ENCODE peak calls at places on chromosomes 11 and 22, in eight cellular contexts. One of them, this sample, is unnamed.
A peak's percentile ranks its signal among the peaks of the same experiment; 100 is the strongest.

GRCh38 chr11:10294289-10294953 is 402 bp upstream of the SBF2 start:
- DNase-seq in stomach: no peak
- DNase-seq in heart right ventricle: peak; percentile 59
- DNase-seq in colonic mucosa: peak; percentile 61
- DNase-seq in tibial nerve: peak; percentile 52
- DNase-seq in BJ: peak; percentile 51
- DNase-seq in neural progenitor cell: peak; percentile 59
- DNase-seq in HL-60: no peak
- DNase-seq in this sample: no peak

GRCh38 chr11:110028904-110029303 is 64.3 kb upstream of the ZC3H12C start:
- DNase-seq in stomach: no peak
- DNase-seq in heart right ventricle: no peak
- DNase-seq in BJ: no peak
- DNase-seq in colonic mucosa: no peak
- DNase-seq in HL-60: no peak
- DNase-seq in tibial nerve: no peak
- DNase-seq in neural progenitor cell: no peak
- DNase-seq in this sample: no peak

GRCh38 chr22:41206719-41207118 is 1.6 kb downstream of the L3MBTL2 start:
- DNase-seq in colonic mucosa: no peak
- DNase-seq in HL-60: no peak
- DNase-seq in neural progenitor cell: no peak
- DNase-seq in BJ: no peak
- DNase-seq in stomach: no peak
- DNase-seq in tibial nerve: no peak
- DNase-seq in heart right ventricle: no peak
- DNase-seq in this sample: no peak

GRCh38 chr11:2537896-2538855 is 93.4 kb downstream of the KCNQ1 start:
- DNase-seq in colonic mucosa: no peak
- DNase-seq in heart right ventricle: peak; percentile 9
- DNase-seq in tibial nerve: no peak
- DNase-seq in stomach: no peak
- DNase-seq in BJ: no peak
- DNase-seq in neural progenitor cell: no peak
- DNase-seq in HL-60: no peak
- DNase-seq in this sample: no peak

GRCh38 chr22:18970180-18970947 is 34.3 kb upstream of the PRODH start:
- DNase-seq in tibial nerve: no peak
- DNase-seq in BJ: no peak
- DNase-seq in colonic mucosa: no peak
- DNase-seq in HL-60: no peak
- DNase-seq in heart right ventricle: no peak
- DNase-seq in stomach: no peak
- DNase-seq in neural progenitor cell: peak; percentile 86
- DNase-seq in this sample: no peak

GRCh38 chr22:38760477-38761201 is 4.8 kb upstream of the SUN2 start:
- DNase-seq in colonic mucosa: no peak
- DNase-seq in heart right ventricle: no peak
- DNase-seq in stomach: no peak
- DNase-seq in BJ: no peak
- DNase-seq in neural progenitor cell: peak; percentile 45
- DNase-seq in HL-60: no peak
- DNase-seq in tibial nerve: no peak
- DNase-seq in this sample: no peak

GRCh38 chr11:8913961-8914660 is 3.1 kb downstream of the AKIP1 start:
- DNase-seq in HL-60: peak; percentile 66
- DNase-seq in BJ: no peak
- DNase-seq in heart right ventricle: no peak
- DNase-seq in neural progenitor cell: peak; percentile 64
- DNase-seq in tibial nerve: no peak
- DNase-seq in stomach: no peak
- DNase-seq in colonic mucosa: no peak
- DNase-seq in this sample: no peak

GRCh38 chr22:25076281-25076680 is 123.4 kb upstream of the CRYBB3 start:
- DNase-seq in colonic mucosa: no peak
- DNase-seq in tibial nerve: no peak
- DNase-seq in heart right ventricle: no peak
- DNase-seq in HL-60: no peak
- DNase-seq in BJ: no peak
- DNase-seq in neural progenitor cell: no peak
- DNase-seq in stomach: no peak
- DNase-seq in this sample: no peak

GRCh38 chr11:15158351-15159015 is 43.8 kb downstream of the INSC start:
- DNase-seq in tibial nerve: no peak
- DNase-seq in stomach: no peak
- DNase-seq in heart right ventricle: no peak
- DNase-seq in colonic mucosa: no peak
- DNase-seq in BJ: peak; percentile 52
- DNase-seq in HL-60: no peak
- DNase-seq in neural progenitor cell: no peak
- DNase-seq in this sample: no peak

GRCh38 chr22:46533434-46533833 is 4.0 kb downstream of the CELSR1 start:
- DNase-seq in neural progenitor cell: no peak
- DNase-seq in stomach: no peak
- DNase-seq in HL-60: no peak
- DNase-seq in colonic mucosa: no peak
- DNase-seq in BJ: no peak
- DNase-seq in tibial nerve: no peak
- DNase-seq in heart right ventricle: no peak
- DNase-seq in this sample: no peak

GRCh38 chr11:5547982-5548381 is 358 bp downstream of the OR52H1 start:
- DNase-seq in stomach: no peak
- DNase-seq in BJ: no peak
- DNase-seq in colonic mucosa: no peak
- DNase-seq in HL-60: no peak
- DNase-seq in heart right ventricle: no peak
- DNase-seq in tibial nerve: no peak
- DNase-seq in neural progenitor cell: no peak
- DNase-seq in this sample: no peak

GRCh38 chr11:130165601-130166456 is 6.2 kb downstream of the ST14 start:
- DNase-seq in neural progenitor cell: no peak
- DNase-seq in BJ: no peak
- DNase-seq in tibial nerve: no peak
- DNase-seq in heart right ventricle: no peak
- DNase-seq in colonic mucosa: peak; percentile 68
- DNase-seq in stomach: no peak
- DNase-seq in HL-60: peak; percentile 47
- DNase-seq in this sample: no peak

GRCh38 chr22:41474878-41475451 is 6.0 kb downstream of the ACO2 start:
- DNase-seq in BJ: no peak
- DNase-seq in tibial nerve: no peak
- DNase-seq in colonic mucosa: no peak
- DNase-seq in neural progenitor cell: no peak
- DNase-seq in stomach: no peak
- DNase-seq in HL-60: no peak
- DNase-seq in heart right ventricle: no peak
- DNase-seq in this sample: no peak

GRCh38 chr11:65560555-65561418 is 2.6 kb upstream of the LTBP3 start:
- DNase-seq in tibial nerve: peak; percentile 73
- DNase-seq in BJ: no peak
- DNase-seq in neural progenitor cell: peak; percentile 72
- DNase-seq in heart right ventricle: peak; percentile 61
- DNase-seq in HL-60: no peak
- DNase-seq in colonic mucosa: peak; percentile 71
- DNase-seq in stomach: peak; percentile 62
- DNase-seq in this sample: peak; percentile 17

GRCh38 chr22:45499746-45500145 is 2.9 kb upstream of the FBLN1 start:
- DNase-seq in heart right ventricle: peak; percentile 71
- DNase-seq in tibial nerve: no peak
- DNase-seq in BJ: no peak
- DNase-seq in neural progenitor cell: no peak
- DNase-seq in stomach: no peak
- DNase-seq in colonic mucosa: no peak
- DNase-seq in HL-60: no peak
- DNase-seq in this sample: no peak

GRCh38 chr11:134330611-134331564 is 900 bp upstream of the GLB1L2 start:
- DNase-seq in heart right ventricle: no peak
- DNase-seq in neural progenitor cell: peak; percentile 59
- DNase-seq in stomach: no peak
- DNase-seq in tibial nerve: no peak
- DNase-seq in HL-60: no peak
- DNase-seq in colonic mucosa: no peak
- DNase-seq in BJ: no peak
- DNase-seq in this sample: no peak

GRCh38 chr11:134332782-134333181 is 994 bp downstream of the GLB1L2 start:
- DNase-seq in neural progenitor cell: no peak
- DNase-seq in HL-60: no peak
- DNase-seq in stomach: no peak
- DNase-seq in BJ: no peak
- DNase-seq in colonic mucosa: no peak
- DNase-seq in tibial nerve: no peak
- DNase-seq in heart right ventricle: no peak
- DNase-seq in this sample: no peak

GRCh38 chr11:134332189-134332631 is 422 bp downstream of the GLB1L2 start:
- DNase-seq in neural progenitor cell: peak; percentile 75
- DNase-seq in heart right ventricle: no peak
- DNase-seq in BJ: no peak
- DNase-seq in HL-60: no peak
- DNase-seq in stomach: no peak
- DNase-seq in colonic mucosa: peak; percentile 52
- DNase-seq in tibial nerve: no peak
- DNase-seq in this sample: no peak

GRCh38 chr11:134333312-134333711 is 1.5 kb downstream of the GLB1L2 start:
- DNase-seq in colonic mucosa: no peak
- DNase-seq in stomach: no peak
- DNase-seq in neural progenitor cell: no peak
- DNase-seq in tibial nerve: no peak
- DNase-seq in heart right ventricle: no peak
- DNase-seq in BJ: no peak
- DNase-seq in HL-60: no peak
- DNase-seq in this sample: no peak

GRCh38 chr11:134331565-134332188 is at the start of gene GLB1L2:
- DNase-seq in heart right ventricle: peak; percentile 78
- DNase-seq in colonic mucosa: peak; percentile 88
- DNase-seq in neural progenitor cell: peak; percentile 91
- DNase-seq in stomach: peak; percentile 85
- DNase-seq in tibial nerve: peak; percentile 41
- DNase-seq in HL-60: peak; percentile 27
- DNase-seq in BJ: no peak
- DNase-seq in this sample: no peak
- H3K27me3 ChIP-seq in heart right ventricle: no peaks in the 10 kb centered on the region
- H3K27me3 ChIP-seq in colonic mucosa: no peaks in the 10 kb centered on the region
- H3K27me3 ChIP-seq in neural progenitor cell: peaks cover 75% of the 10 kb centered on the region
- H3K27me3 ChIP-seq in stomach: no peaks in the 10 kb centered on the region
- H3K27me3 ChIP-seq in tibial nerve: no peaks in the 10 kb centered on the region
- H3K27me3 ChIP-seq in HL-60: peaks cover 24% of the 10 kb centered on the region
- H3K27me3 ChIP-seq in BJ: peaks cover 5% of the 10 kb centered on the region
- H3K27me3 ChIP-seq in this sample: no peaks in the 10 kb centered on the region

GRCh38 chr11:116109228-116109627 is 605.0 kb upstream of the CADM1 start:
- DNase-seq in tibial nerve: no peak
- DNase-seq in colonic mucosa: no peak
- DNase-seq in neural progenitor cell: no peak
- DNase-seq in stomach: no peak
- DNase-seq in heart right ventricle: no peak
- DNase-seq in HL-60: no peak
- DNase-seq in BJ: no peak
- DNase-seq in this sample: no peak
- H3K27me3 ChIP-seq in tibial nerve: no peaks in the 10 kb centered on the region
- H3K27me3 ChIP-seq in colonic mucosa: no peaks in the 10 kb centered on the region
- H3K27me3 ChIP-seq in neural progenitor cell: peaks cover 49% of the 10 kb centered on the region
- H3K27me3 ChIP-seq in stomach: no peaks in the 10 kb centered on the region
- H3K27me3 ChIP-seq in heart right ventricle: no peaks in the 10 kb centered on the region
- H3K27me3 ChIP-seq in HL-60: no peaks in the 10 kb centered on the region
- H3K27me3 ChIP-seq in BJ: no peaks in the 10 kb centered on the region
- H3K27me3 ChIP-seq in this sample: no peaks in the 10 kb centered on the region

GRCh38 chr11:104394508-104394907 is 230.6 kb upstream of the PDGFD start:
- DNase-seq in neural progenitor cell: no peak
- DNase-seq in HL-60: no peak
- DNase-seq in tibial nerve: no peak
- DNase-seq in colonic mucosa: no peak
- DNase-seq in stomach: no peak
- DNase-seq in BJ: no peak
- DNase-seq in heart right ventricle: no peak
- DNase-seq in this sample: no peak
- H3K27me3 ChIP-seq in neural progenitor cell: no peaks in the 10 kb centered on the region
- H3K27me3 ChIP-seq in HL-60: no peaks in the 10 kb centered on the region
- H3K27me3 ChIP-seq in tibial nerve: no peaks in the 10 kb centered on the region
- H3K27me3 ChIP-seq in colonic mucosa: no peaks in the 10 kb centered on the region
- H3K27me3 ChIP-seq in stomach: no peaks in the 10 kb centered on the region
- H3K27me3 ChIP-seq in BJ: no peaks in the 10 kb centered on the region
- H3K27me3 ChIP-seq in heart right ventricle: no peaks in the 10 kb centered on the region
- H3K27me3 ChIP-seq in this sample: no peaks in the 10 kb centered on the region

GRCh38 chr11:124839051-124839971 is 25.9 kb upstream of the ROBO3 start:
- DNase-seq in tibial nerve: no peak
- DNase-seq in heart right ventricle: no peak
- DNase-seq in stomach: no peak
- DNase-seq in neural progenitor cell: peak; percentile 80
- DNase-seq in BJ: no peak
- DNase-seq in colonic mucosa: no peak
- DNase-seq in HL-60: no peak
- DNase-seq in this sample: no peak

GRCh38 chr11:124839972-124840621 is 25.1 kb upstream of the ROBO3 start:
- DNase-seq in heart right ventricle: no peak
- DNase-seq in HL-60: no peak
- DNase-seq in BJ: no peak
- DNase-seq in colonic mucosa: no peak
- DNase-seq in stomach: no peak
- DNase-seq in tibial nerve: no peak
- DNase-seq in neural progenitor cell: no peak
- DNase-seq in this sample: no peak

GRCh38 chr11:124840666-124841065 is 24.6 kb upstream of the ROBO3 start:
- DNase-seq in colonic mucosa: no peak
- DNase-seq in BJ: no peak
- DNase-seq in neural progenitor cell: no peak
- DNase-seq in tibial nerve: no peak
- DNase-seq in heart right ventricle: no peak
- DNase-seq in HL-60: no peak
- DNase-seq in stomach: no peak
- DNase-seq in this sample: no peak

GRCh38 chr11:124841765-124842700 is 23.2 kb upstream of the ROBO3 start:
- DNase-seq in neural progenitor cell: peak; percentile 45
- DNase-seq in colonic mucosa: no peak
- DNase-seq in stomach: no peak
- DNase-seq in HL-60: no peak
- DNase-seq in tibial nerve: no peak
- DNase-seq in BJ: no peak
- DNase-seq in heart right ventricle: no peak
- DNase-seq in this sample: no peak

DNA sequence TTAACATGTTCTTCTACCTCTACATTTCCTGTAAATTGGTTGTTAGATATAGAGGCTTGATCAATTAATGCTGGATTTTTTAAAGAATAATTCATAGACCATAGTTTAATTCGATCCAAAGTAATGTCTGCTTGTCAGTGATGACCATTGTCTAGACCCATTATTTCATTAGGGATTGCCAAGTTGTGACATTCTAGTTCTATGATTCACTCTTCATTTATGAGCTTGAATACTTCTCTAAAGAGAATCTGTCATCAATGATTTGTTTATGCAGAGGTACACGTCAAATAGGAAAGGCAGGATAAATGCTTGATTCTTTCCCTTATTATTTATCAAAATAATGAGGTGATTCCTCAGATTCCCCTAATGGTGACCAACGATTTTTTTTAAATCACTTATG is 24.0 kb upstream of the ROBO3 start:
- DNase-seq in heart right ventricle: no peak
- DNase-seq in stomach: no peak
- DNase-seq in BJ: no peak
- DNase-seq in HL-60: no peak
- DNase-seq in colonic mucosa: no peak
- DNase-seq in neural progenitor cell: no peak
- DNase-seq in tibial nerve: no peak
- DNase-seq in this sample: no peak
- H3K27me3 ChIP-seq in heart right ventricle: peaks cover 43% of the 10 kb centered on the region
- H3K27me3 ChIP-seq in stomach: peaks cover 18% of the 10 kb centered on the region
- H3K27me3 ChIP-seq in BJ: peaks cover 63% of the 10 kb centered on the region
- H3K27me3 ChIP-seq in HL-60: peaks cover 84% of the 10 kb centered on the region
- H3K27me3 ChIP-seq in colonic mucosa: peaks cover 83% of the 10 kb centered on the region
- H3K27me3 ChIP-seq in neural progenitor cell: peaks cover 55% of the 10 kb centered on the region
- H3K27me3 ChIP-seq in tibial nerve: peaks cover 8% of the 10 kb centered on the region
- H3K27me3 ChIP-seq in this sample: peaks cover 50% of the 10 kb centered on the region

This sample was measured in thoracic aorta.